ENCODE peak calls at places on chromosomes 7 and 10, in five cellular contexts. B, V, X, T and N are unnamed samples.

GRCh38 chr7:234041-234711 is 41.8 kb downstream of the FAM20C start:
- DNase-seq in V (no peak), B (no peak), X (no peak), T (no peak), N (no peak)

GRCh38 chr7:7566651-7567611 is at the start of gene MIOS:
- DNase-seq in V (peak; percentile 89), T (no peak), B (peak; percentile 78), X (peak; percentile 96), N (peak; percentile 75)

GRCh38 chr10:118330295-118331076 is 11.6 kb downstream of the FAM204A start:
- DNase-seq in B (no peak), V (no peak), T (no peak), X (no peak), N (no peak)

GRCh38 chr10:17817316-17817715 is 8.2 kb downstream of the MRC1 start:
- DNase-seq in X (no peak), B (no peak), V (no peak), T (no peak), N (no peak)

GRCh38 chr7:68185641-68186040 is 1189.0 kb downstream of the TYW1 start:
- DNase-seq in X (no peak), V (no peak), T (no peak), B (peak; percentile 83), N (no peak)

GRCh38 chr10:126935263-126935946 is 30.2 kb downstream of the DOCK1 start:
- DNase-seq in X (no peak), T (no peak), V (no peak), B (no peak), N (no peak)

GRCh38 chr7:124723012-124723411 is 42.6 kb downstream of the GPR37 start:
- DNase-seq in X (no peak), V (no peak), T (peak; percentile 6), B (no peak), N (no peak)

GRCh38 chr7:115941703-115942268 is 88.8 kb downstream of the TFEC start:
- DNase-seq in X (no peak), V (no peak), B (no peak), T (peak; percentile 27), N (no peak)

GRCh38 chr7:157615101-157615817 is 278.5 kb downstream of the DNAJB6 start:
- DNase-seq in B (no peak), T (no peak), V (peak; percentile 61), X (no peak), N (peak; percentile 48)

GRCh38 chr7:102080003-102080361 is 206.7 kb upstream of the SH2B2 start:
- DNase-seq in T (no peak), X (peak; percentile 18), B (no peak), V (peak; percentile 8), N (no peak)

GRCh38 chr10:1374501-1374900 is 318.3 kb downstream of the WDR37 start:
- DNase-seq in T (no peak), V (no peak), X (no peak), B (no peak), N (no peak)

GRCh38 chr7:87148332-87148955 is 3.8 kb upstream of the DMTF1 start:
- DNase-seq in V (no peak), X (no peak), T (peak; percentile 4), B (peak; percentile 21), N (no peak)

GRCh38 chr10:46018453-46019169 is 11.8 kb downstream of the NCOA4 start:
- DNase-seq in T (no peak), V (no peak), X (no peak), B (no peak), N (no peak)

GRCh38 chr10:29649561-29650551 is 15.1 kb upstream of the SVIL start:
- DNase-seq in T (no peak), B (no peak), V (no peak), X (no peak), N (no peak)

GRCh38 chr7:101164071-101164840 is 1.1 kb downstream of the VGF start:
- DNase-seq in B (no peak), X (peak; percentile 33), V (peak; percentile 47), T (no peak), N (no peak)

GRCh38 chr7:80659120-80660055 is 20.9 kb downstream of the CD36 start:
- DNase-seq in V (no peak), T (no peak), X (peak; percentile 28), B (no peak), N (no peak)

GRCh38 chr7:30445770-30446169 is 32.8 kb downstream of the NOD1 start:
- DNase-seq in T (peak; percentile 29), V (peak; percentile 59), X (peak; percentile 78), B (no peak), N (no peak)

GRCh38 chr7:114765331-114766125 is 156.4 kb upstream of the MDFIC start:
- DNase-seq in B (no peak), V (no peak), T (no peak), X (no peak), N (no peak)

GRCh38 chr7:128827248-128827958 is 2.8 kb upstream of the FLNC start:
- DNase-seq in B (no peak), T (peak; percentile 93), X (peak; percentile 67), V (peak; percentile 20), N (no peak)